ENCODE peak calls at places on chromosomes 1 and 21, in nine cellular contexts. R is stomach; K is neural crest cell; H is A549; B is tibial artery; L is uterus; V is cardiac muscle cell; W is AG09309; X is activated CD8-positive, alpha-beta T cell treated with anti-CD3 and anti-CD28 coated beads for 36 hours. P is an unnamed sample.

GRCh38 chr1:147545133-147545532 is 3.8 kb downstream of the BCL9 start:
- DNase-seq in X (peak), W (peak), H (no peak), V (no peak), K (no peak), R (peak), B (no peak), L (peak), P (no peak)

GRCh38 chr1:185398022-185398421 is 81.0 kb upstream of the IVNS1ABP start:
- DNase-seq in L (no peak), R (no peak), V (no peak), B (no peak), H (no peak), W (no peak), X (peak), K (no peak), P (no peak)

GRCh38 chr1:161219078-161219892 is 4.1 kb downstream of the APOA2 start:
- DNase-seq in R (no peak), X (no peak), K (no peak), L (no peak), W (no peak), H (no peak), B (no peak), V (no peak), P (no peak)

GRCh38 chr1:42340093-42340492 is 5.1 kb upstream of the FOXJ3 start:
- DNase-seq in X (no peak), H (peak), W (no peak), B (no peak), V (no peak), K (no peak), L (no peak), R (peak), P (no peak)

GRCh38 chr1:27574871-27575831 is 28.8 kb downstream of the AHDC1 start:
- DNase-seq in B (peak), W (no peak), X (no peak), V (peak), L (peak), H (peak), K (peak), R (peak), P (peak)

GRCh38 chr1:40692429-40692905 is 963 bp downstream of the NFYC start:
- DNase-seq in K (no peak), R (no peak), W (no peak), L (no peak), V (peak), H (no peak), B (no peak), X (no peak), P (no peak)

GRCh38 chr1:92218559-92218958 is 844 bp downstream of the C1orf146 start:
- DNase-seq in V (no peak), H (no peak), L (no peak), R (no peak), K (no peak), X (no peak), B (no peak), W (no peak), P (no peak)

GRCh38 chr1:85070972-85071492 is 22.7 kb upstream of the MCOLN3 start:
- DNase-seq in R (no peak), X (no peak), K (no peak), W (no peak), B (no peak), L (no peak), V (no peak), H (no peak), P (no peak)

GRCh38 chr21:35606578-35606977 is 453.7 kb downstream of the SETD4 start:
- DNase-seq in X (no peak), H (no peak), K (no peak), W (no peak), R (no peak), V (no peak), B (no peak), L (no peak), P (no peak)

GRCh38 chr1:243441601-243442000 is 185.8 kb downstream of the SDCCAG8 start:
- DNase-seq in L (no peak), X (no peak), R (no peak), W (no peak), K (no peak), H (no peak), V (no peak), B (no peak), P (no peak)

GRCh38 chr21:30257773-30258172 is 25.0 kb downstream of the KRTAP24-1 start:
- DNase-seq in R (no peak), L (no peak), V (peak), W (no peak), H (peak), B (no peak), X (no peak), K (no peak), P (peak)

GRCh38 chr1:151763990-151764389 is 694 bp upstream of the MRPL9 start:
- DNase-seq in R (no peak), X (no peak), V (no peak), B (no peak), K (no peak), W (no peak), L (no peak), H (no peak), P (no peak)

GRCh38 chr1:19661721-19662228 is 2.9 kb upstream of the HTR6 start:
- DNase-seq in B (no peak), V (peak), H (peak), X (peak), L (no peak), W (no peak), R (no peak), K (peak), P (no peak)

GRCh38 chr1:215539803-215540575 is 27.1 kb upstream of the KCTD3 start:
- DNase-seq in K (no peak), H (no peak), R (peak), X (no peak), B (no peak), L (no peak), V (no peak), W (no peak), P (no peak)

GRCh38 chr1:205068001-205068400 is 16.3 kb downstream of the TMEM81 start:
- DNase-seq in R (no peak), K (no peak), H (no peak), L (no peak), W (no peak), V (no peak), B (no peak), X (no peak), P (no peak)

GRCh38 chr1:205067031-205067430 is 17.2 kb downstream of the TMEM81 start:
- DNase-seq in W (no peak), K (no peak), R (no peak), H (no peak), V (no peak), X (no peak), B (no peak), L (no peak), P (no peak)

GRCh38 chr1:205065666-205066065 is 18.6 kb downstream of the TMEM81 start:
- DNase-seq in K (no peak), H (no peak), W (no peak), L (no peak), R (no peak), V (no peak), B (no peak), X (no peak), P (no peak)

GRCh38 chr1:205064741-205065316 is 19.4 kb downstream of the TMEM81 start:
- DNase-seq in V (no peak), W (no peak), B (no peak), L (no peak), K (no peak), H (no peak), R (no peak), X (no peak), P (no peak)

GRCh38 chr1:205066221-205066818 is 17.9 kb downstream of the TMEM81 start:
- DNase-seq in X (no peak), B (no peak), V (no peak), L (no peak), W (no peak), K (no peak), R (no peak), H (no peak), P (no peak)
- TF ChIP-seq CTCF in X (no peak), B (no peak), V (peak), L (no peak), W (peak), K (no peak), R (no peak), H (no peak), P (no peak)

DNA sequence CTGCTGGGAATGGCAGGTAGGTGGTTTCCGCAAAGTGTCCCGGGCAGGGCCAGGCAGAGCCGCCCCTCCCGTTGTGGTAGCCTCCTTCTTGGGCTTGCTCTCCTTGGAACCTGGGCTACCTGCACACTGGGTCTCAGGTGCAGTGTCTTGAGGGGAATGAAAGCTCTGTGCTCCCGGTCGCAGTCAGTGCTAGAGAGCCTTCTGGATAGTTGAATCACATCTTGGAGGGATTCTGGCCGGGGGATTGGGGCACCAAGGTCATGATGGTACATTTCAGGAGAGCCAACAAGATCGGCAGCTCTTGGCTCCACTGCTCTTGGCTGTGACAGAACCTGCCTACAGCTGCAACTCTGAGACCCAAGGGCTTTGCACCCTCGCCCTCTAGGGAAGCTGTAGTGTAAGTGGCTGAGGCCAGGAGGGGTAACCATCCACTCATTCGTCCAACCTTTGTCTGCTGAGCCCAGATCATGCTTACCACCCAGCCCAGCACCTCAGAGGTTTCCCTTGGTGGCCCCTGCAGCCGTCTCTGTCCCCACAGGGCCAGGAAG is 39.8 kb downstream of the NTPCR start:
- DNase-seq in B (no peak), X (no peak), R (no peak), H (no peak), K (no peak), W (no peak), V (no peak), L (no peak), P (no peak)
- TF ChIP-seq CTCF in B (no peak), X (no peak), R (no peak), H (no peak), K (no peak), W (no peak), V (no peak), L (no peak), P (no peak)

DNA sequence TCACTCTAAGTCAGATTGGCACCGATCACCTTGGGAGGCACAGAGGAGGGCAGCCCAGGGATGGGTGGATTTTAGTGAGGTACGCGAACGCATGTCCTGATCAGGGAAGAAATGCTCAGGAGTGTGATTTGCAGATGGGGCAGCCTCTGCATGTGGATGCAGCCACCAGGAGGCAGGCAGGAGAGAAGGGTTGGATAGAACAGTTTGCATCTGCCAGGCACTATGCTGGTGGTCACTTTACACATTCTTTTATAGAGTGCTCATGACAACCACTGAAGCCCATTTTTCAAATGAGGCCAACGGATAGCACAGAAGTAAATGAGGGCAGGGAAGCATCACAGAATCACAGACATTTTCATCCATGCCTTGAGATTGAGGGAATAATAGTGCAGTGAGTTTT is 5.7 kb downstream of the LAMB3 start:
- DNase-seq in L (no peak), H (peak), W (no peak), B (no peak), K (no peak), R (no peak), V (no peak), X (no peak), P (peak)
- TF ChIP-seq CTCF in L (no peak), H (no peak), W (peak), B (no peak), K (peak), R (no peak), V (peak), X (no peak), P (no peak)

GRCh38 chr1:234579967-234580366 is 30.0 kb downstream of the IRF2BP2 start:
- DNase-seq in K (no peak), V (no peak), W (no peak), H (peak), R (no peak), B (no peak), X (no peak), L (no peak), P (no peak)
- TF ChIP-seq CTCF in K (peak), V (peak), W (no peak), H (peak), R (no peak), B (peak), X (peak), L (no peak), P (peak)

DNA sequence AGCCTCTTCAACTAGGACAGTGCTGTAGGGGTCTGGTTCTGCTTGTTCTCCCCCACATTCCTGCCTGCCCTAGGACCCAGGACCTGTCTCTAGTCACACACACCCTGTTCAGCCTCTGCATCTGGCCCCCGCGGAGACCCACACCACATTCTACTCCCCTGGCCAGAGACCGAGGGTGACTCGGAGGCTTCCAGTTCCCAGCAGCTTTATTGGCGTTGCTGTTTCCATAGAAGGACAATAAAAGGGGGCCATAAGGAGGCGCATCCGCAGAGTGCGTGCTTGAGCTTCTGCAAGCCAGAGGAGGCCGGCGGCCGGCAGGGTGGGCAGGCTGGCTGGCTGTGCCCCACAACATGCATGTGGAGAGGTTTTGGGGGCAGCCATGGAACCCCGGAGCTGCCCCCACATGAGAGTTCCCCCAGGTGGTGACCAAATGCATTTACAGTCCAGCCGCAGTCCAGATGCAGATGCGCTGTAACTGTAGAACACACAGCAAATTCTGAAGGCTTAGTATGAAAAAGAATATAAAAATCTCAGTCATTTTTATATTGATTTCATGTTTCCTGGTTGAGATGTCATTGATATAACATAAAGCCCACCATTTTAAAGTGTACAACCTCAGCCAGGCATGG is 52.4 kb downstream of the PDE9A start:
- DNase-seq in W (no peak), V (peak), X (no peak), L (no peak), R (no peak), K (no peak), B (no peak), H (no peak), P (no peak)
- TF ChIP-seq CTCF in W (no peak), V (no peak), X (no peak), L (no peak), R (no peak), K (no peak), B (no peak), H (no peak), P (no peak)

DNA sequence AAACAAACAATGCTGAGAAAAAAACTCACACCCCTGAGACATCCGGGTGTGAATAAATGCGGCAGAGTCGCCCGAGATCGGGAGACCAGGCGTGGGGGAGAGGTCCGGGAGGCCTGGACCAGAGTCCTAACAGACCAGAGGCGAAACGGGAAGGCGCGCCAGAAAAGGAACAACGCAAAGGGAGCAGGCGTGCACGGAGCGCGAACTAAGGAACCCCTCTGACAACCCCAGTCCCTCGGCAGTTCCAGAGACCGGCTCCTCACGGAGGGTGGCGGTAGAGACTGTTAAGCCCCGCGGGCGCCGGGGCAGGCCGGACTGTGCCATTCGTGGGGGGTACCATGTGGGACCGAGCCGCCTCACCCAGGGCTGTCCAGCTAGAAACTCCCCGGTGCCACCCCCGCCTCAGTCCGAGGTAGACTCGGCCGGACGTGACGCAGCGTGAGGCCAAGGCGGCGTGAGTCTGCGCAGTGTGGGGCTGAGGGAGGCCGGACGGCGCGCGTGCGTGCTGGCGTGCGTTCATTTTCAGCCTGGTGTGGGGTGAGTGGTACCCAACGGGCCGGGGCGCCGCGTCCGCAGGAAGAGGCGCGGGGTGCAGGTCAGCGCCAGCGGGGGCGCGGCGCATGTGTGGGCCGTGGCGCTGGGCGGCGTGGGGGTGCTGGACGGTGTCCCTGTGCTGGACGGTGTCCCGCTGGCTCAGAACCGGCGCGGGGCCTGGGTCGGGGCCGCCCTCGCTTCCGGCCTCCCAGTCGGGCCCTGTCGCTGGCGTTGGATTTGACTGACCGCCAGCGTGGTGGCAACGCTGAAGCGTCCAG is at the start of gene PARK7:
- DNase-seq in W (peak), X (peak), H (peak), B (peak), R (peak), V (peak), K (peak), L (peak), P (peak)
- TF ChIP-seq CTCF in W (peak), X (peak), H (peak), B (peak), R (no peak), V (peak), K (peak), L (peak), P (no peak)

GRCh38 chr1:155933591-155934096 is 569 bp downstream of the KHDC4 start:
- DNase-seq in B (no peak), H (no peak), R (no peak), K (no peak), X (no peak), V (no peak), L (no peak), W (no peak), P (no peak)

GRCh38 chr1:155934933-155935590 is 849 bp upstream of the KHDC4 start:
- DNase-seq in B (no peak), W (no peak), V (no peak), X (no peak), H (no peak), K (no peak), R (no peak), L (no peak), P (no peak)

GRCh38 chr1:155932085-155932484 is 2.1 kb downstream of the KHDC4 start:
- DNase-seq in R (no peak), K (no peak), W (no peak), V (no peak), H (no peak), X (no peak), B (no peak), L (no peak), P (no peak)

GRCh38 chr1:155932487-155932886 is 1.7 kb downstream of the KHDC4 start:
- DNase-seq in B (no peak), L (no peak), K (no peak), H (no peak), R (no peak), W (no peak), X (no peak), V (no peak), P (no peak)

DNA sequence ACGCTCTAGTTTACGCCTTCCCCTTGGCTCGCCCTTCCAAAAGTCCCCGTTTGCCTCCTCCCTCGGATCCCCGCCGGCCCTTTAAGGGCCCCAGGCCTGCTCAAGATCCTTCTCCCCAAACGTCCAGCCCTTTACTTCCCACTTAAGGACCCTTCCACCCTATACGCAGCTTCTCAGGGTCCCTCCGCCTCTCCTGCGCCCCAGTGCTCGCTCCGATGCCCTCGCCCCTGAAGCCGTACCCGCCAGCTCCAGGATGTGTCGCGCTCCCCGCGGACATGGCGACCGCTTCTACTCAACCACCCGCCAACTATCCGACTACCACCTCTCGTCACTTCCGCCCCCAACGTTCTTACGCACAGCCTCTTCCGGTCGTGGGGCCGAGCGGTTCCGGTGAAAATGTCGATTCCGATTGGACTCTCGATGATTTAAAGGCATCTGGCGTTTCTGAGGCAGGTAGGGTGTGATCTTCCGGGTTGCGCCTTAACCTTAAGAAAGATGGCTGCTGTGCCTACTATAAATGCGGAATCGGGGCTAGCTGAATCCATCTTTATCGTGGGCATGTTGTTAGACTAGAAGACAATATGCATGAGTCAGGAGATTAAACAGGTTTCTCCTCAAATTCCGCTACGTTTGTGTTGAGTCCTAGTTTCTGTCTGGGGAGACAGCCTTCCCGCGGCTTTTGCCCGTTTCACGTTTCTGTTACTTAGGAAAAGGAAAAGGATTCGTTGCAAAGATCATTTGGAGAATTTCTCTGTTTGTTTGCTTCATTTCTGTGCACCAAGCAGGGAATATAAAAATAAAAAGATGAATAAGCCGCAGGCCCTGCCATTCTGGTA is at the start of gene KHDC4:
- DNase-seq in V (peak), K (peak), L (peak), X (peak), W (peak), R (peak), H (peak), B (peak), P (peak)
- TF ChIP-seq CTCF in V (no peak), K (no peak), L (peak), X (no peak), W (no peak), R (no peak), H (no peak), B (peak), P (no peak)

GRCh38 chr1:6143392-6143791 is 36.7 kb downstream of the CHD5 start:
- DNase-seq in X (no peak), H (no peak), B (no peak), W (no peak), R (no peak), V (no peak), L (no peak), K (no peak), P (no peak)

GRCh38 chr1:6142036-6142621 is 38.0 kb downstream of the CHD5 start:
- DNase-seq in H (no peak), W (no peak), L (no peak), K (no peak), X (no peak), B (no peak), V (no peak), R (no peak), P (no peak)

GRCh38 chr1:6140413-6140812 is 39.7 kb downstream of the CHD5 start:
- DNase-seq in B (no peak), R (no peak), X (no peak), K (no peak), L (no peak), V (no peak), W (no peak), H (no peak), P (no peak)

GRCh38 chr1:6142734-6143133 is 37.4 kb downstream of the CHD5 start:
- DNase-seq in K (no peak), V (no peak), X (no peak), R (no peak), H (no peak), L (no peak), B (no peak), W (no peak), P (no peak)

GRCh38 chr1:6141601-6142000 is 38.5 kb downstream of the CHD5 start:
- DNase-seq in W (no peak), H (peak), K (no peak), X (peak), R (no peak), L (no peak), B (no peak), V (no peak), P (no peak)
- TF ChIP-seq CTCF in W (peak), H (no peak), K (peak), X (no peak), R (no peak), L (no peak), B (no peak), V (peak), P (no peak)